ENCODE peak calls at places on chromosomes 7 and 10, in six cellular contexts. One of them, this sample, is unnamed.
A peak's percentile ranks its signal among the peaks of the same experiment; 100 is the strongest.

GRCh38 chr10:124516998-124517397 is 55.4 kb downstream of the LHPP start:
- DNase-seq in Peyer's patch: no peak
- DNase-seq in GM12878: no peak
- DNase-seq in colonic mucosa: no peak
- DNase-seq in CD8-positive, alpha-beta T cell: no peak
- DNase-seq in BJ: no peak
- DNase-seq in this sample: no peak

GRCh38 chr10:31582365-31583052 is 263.5 kb downstream of the ZEB1 start:
- DNase-seq in Peyer's patch: no peak
- DNase-seq in BJ: no peak
- DNase-seq in GM12878: no peak
- DNase-seq in CD8-positive, alpha-beta T cell: no peak
- DNase-seq in colonic mucosa: no peak
- DNase-seq in this sample: peak; percentile 42

GRCh38 chr10:65719790-65720189 is 1206.0 kb upstream of the LRRTM3 start:
- DNase-seq in colonic mucosa: no peak
- DNase-seq in Peyer's patch: no peak
- DNase-seq in GM12878: no peak
- DNase-seq in CD8-positive, alpha-beta T cell: no peak
- DNase-seq in BJ: no peak
- DNase-seq in this sample: no peak

GRCh38 chr7:127486654-127487053 is 94.1 kb upstream of the ZNF800 start:
- DNase-seq in colonic mucosa: no peak
- DNase-seq in GM12878: no peak
- DNase-seq in CD8-positive, alpha-beta T cell: no peak
- DNase-seq in Peyer's patch: no peak
- DNase-seq in BJ: no peak
- DNase-seq in this sample: no peak

GRCh38 chr7:47945261-47946015 is 2.8 kb downstream of the PKD1L1 start:
- DNase-seq in GM12878: no peak
- DNase-seq in Peyer's patch: peak; percentile 77
- DNase-seq in CD8-positive, alpha-beta T cell: peak; percentile 69
- DNase-seq in BJ: no peak
- DNase-seq in colonic mucosa: peak; percentile 90
- DNase-seq in this sample: peak; percentile 81

GRCh38 chr10:110398419-110399162 is 93.9 kb upstream of the SMNDC1 start:
- DNase-seq in Peyer's patch: peak; percentile 83
- DNase-seq in GM12878: no peak
- DNase-seq in BJ: peak; percentile 95
- DNase-seq in CD8-positive, alpha-beta T cell: no peak
- DNase-seq in colonic mucosa: peak; percentile 90
- DNase-seq in this sample: peak; percentile 94

GRCh38 chr10:62851449-62851848 is 35.3 kb upstream of the EGR2 start:
- DNase-seq in Peyer's patch: no peak
- DNase-seq in colonic mucosa: no peak
- DNase-seq in CD8-positive, alpha-beta T cell: no peak
- DNase-seq in BJ: no peak
- DNase-seq in GM12878: no peak
- DNase-seq in this sample: peak; percentile 42

GRCh38 chr7:154473360-154473759 is 421.2 kb downstream of the DPP6 start:
- DNase-seq in BJ: no peak
- DNase-seq in GM12878: no peak
- DNase-seq in colonic mucosa: no peak
- DNase-seq in CD8-positive, alpha-beta T cell: no peak
- DNase-seq in Peyer's patch: no peak
- DNase-seq in this sample: no peak

GRCh38 chr10:18097524-18097923 is 42.7 kb upstream of the CACNB2 start:
- DNase-seq in CD8-positive, alpha-beta T cell: no peak
- DNase-seq in GM12878: no peak
- DNase-seq in Peyer's patch: no peak
- DNase-seq in colonic mucosa: no peak
- DNase-seq in BJ: no peak
- DNase-seq in this sample: peak; percentile 41

GRCh38 chr7:107506683-107507339 is 37.0 kb downstream of the GPR22 start:
- DNase-seq in BJ: no peak
- DNase-seq in colonic mucosa: peak; percentile 91
- DNase-seq in Peyer's patch: peak; percentile 76
- DNase-seq in CD8-positive, alpha-beta T cell: no peak
- DNase-seq in GM12878: no peak
- DNase-seq in this sample: peak; percentile 6

GRCh38 chr7:34043461-34044318 is 138.4 kb downstream of the BMPER start:
- DNase-seq in BJ: no peak
- DNase-seq in Peyer's patch: no peak
- DNase-seq in GM12878: no peak
- DNase-seq in colonic mucosa: no peak
- DNase-seq in CD8-positive, alpha-beta T cell: no peak
- DNase-seq in this sample: peak; percentile 48

GRCh38 chr10:48682265-48682664 is 2.4 kb upstream of the WDFY4 start:
- DNase-seq in BJ: no peak
- DNase-seq in colonic mucosa: no peak
- DNase-seq in CD8-positive, alpha-beta T cell: no peak
- DNase-seq in GM12878: no peak
- DNase-seq in Peyer's patch: no peak
- DNase-seq in this sample: no peak

GRCh38 chr7:16397497-16398210 is 23.7 kb downstream of the CRPPA start:
- DNase-seq in Peyer's patch: no peak
- DNase-seq in CD8-positive, alpha-beta T cell: no peak
- DNase-seq in colonic mucosa: no peak
- DNase-seq in GM12878: no peak
- DNase-seq in BJ: no peak
- DNase-seq in this sample: no peak

GRCh38 chr7:105678811-105679495 is 97.7 kb upstream of the EFCAB10 start:
- DNase-seq in colonic mucosa: peak; percentile 88
- DNase-seq in BJ: no peak
- DNase-seq in Peyer's patch: peak; percentile 73
- DNase-seq in GM12878: no peak
- DNase-seq in CD8-positive, alpha-beta T cell: no peak
- DNase-seq in this sample: peak; percentile 29

GRCh38 chr10:116741391-116742351 is 695 bp downstream of the HSPA12A start:
- DNase-seq in Peyer's patch: no peak
- DNase-seq in BJ: no peak
- DNase-seq in CD8-positive, alpha-beta T cell: no peak
- DNase-seq in colonic mucosa: no peak
- DNase-seq in GM12878: no peak
- DNase-seq in this sample: no peak
- TF ChIP-seq CTCF in Peyer's patch: no peak
- TF ChIP-seq CTCF in BJ: no peak
- TF ChIP-seq CTCF in CD8-positive, alpha-beta T cell: no peak
- TF ChIP-seq CTCF in colonic mucosa: no peak
- TF ChIP-seq CTCF in GM12878: no peak
- TF ChIP-seq CTCF in this sample: no peak

DNA sequence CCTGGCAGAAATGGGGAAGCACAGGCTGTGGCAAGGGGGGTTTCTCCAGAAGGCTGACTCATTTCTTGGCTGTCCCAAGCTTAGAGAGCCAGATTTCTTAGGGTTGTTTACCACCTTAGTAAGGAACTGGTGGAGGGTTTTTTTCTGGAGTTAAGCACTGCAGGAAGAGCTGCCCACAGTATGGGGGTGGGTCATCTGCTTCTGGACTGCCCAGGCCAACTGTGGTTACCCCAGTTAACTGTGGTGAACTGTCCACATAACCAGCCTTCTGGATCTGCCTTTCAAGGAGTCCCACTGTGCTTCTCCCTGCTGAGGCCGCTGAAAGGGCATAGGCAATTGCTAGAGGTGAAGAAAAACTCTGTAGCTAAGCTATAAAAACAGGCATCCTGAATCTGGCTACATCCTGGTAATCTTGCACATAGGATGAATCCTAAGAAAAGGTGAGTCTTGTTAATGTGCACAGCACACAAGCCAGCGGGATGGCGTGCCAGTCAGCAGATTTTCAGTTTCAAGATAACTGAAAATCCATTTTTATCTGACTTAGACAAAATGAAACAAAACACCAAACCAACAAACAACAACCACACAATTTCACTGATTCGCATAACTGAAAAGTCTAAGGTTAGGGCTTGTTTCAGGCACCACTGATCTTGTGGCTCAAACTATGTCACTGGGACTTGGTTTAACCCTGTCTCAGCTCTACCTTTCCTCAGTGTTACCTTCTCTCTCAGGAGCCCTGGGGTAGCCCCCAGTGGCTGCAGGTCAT is 21.6 kb upstream of the TSPAN33 start:
- DNase-seq in BJ: no peak
- DNase-seq in Peyer's patch: no peak
- DNase-seq in CD8-positive, alpha-beta T cell: no peak
- DNase-seq in colonic mucosa: no peak
- DNase-seq in GM12878: peak; percentile 95
- DNase-seq in this sample: peak; percentile 62
- H3K4me3 ChIP-seq in BJ: no peak overlapping the region
- H3K4me3 ChIP-seq in Peyer's patch: no peak overlapping the region
- H3K4me3 ChIP-seq in CD8-positive, alpha-beta T cell: no peak overlapping the region
- H3K4me3 ChIP-seq in colonic mucosa: no peak overlapping the region
- H3K4me3 ChIP-seq in GM12878: peak overlapping the region; percentile 43
- H3K4me3 ChIP-seq in this sample: no peak overlapping the region

GRCh38 chr10:81414038-81414437 is 461.0 kb upstream of the NRG3 start:
- DNase-seq in GM12878: no peak
- DNase-seq in colonic mucosa: no peak
- DNase-seq in CD8-positive, alpha-beta T cell: no peak
- DNase-seq in BJ: no peak
- DNase-seq in Peyer's patch: no peak
- DNase-seq in this sample: no peak
- TF ChIP-seq CTCF in GM12878: no peak
- TF ChIP-seq CTCF in colonic mucosa: no peak
- TF ChIP-seq CTCF in CD8-positive, alpha-beta T cell: no peak
- TF ChIP-seq CTCF in BJ: no peak
- TF ChIP-seq CTCF in Peyer's patch: no peak
- TF ChIP-seq CTCF in this sample: no peak

GRCh38 chr7:81112731-81113130 is 193.9 kb upstream of the SEMA3C start:
- DNase-seq in Peyer's patch: no peak
- DNase-seq in BJ: no peak
- DNase-seq in CD8-positive, alpha-beta T cell: no peak
- DNase-seq in GM12878: no peak
- DNase-seq in colonic mucosa: no peak
- DNase-seq in this sample: no peak
- H3K4me3 ChIP-seq in Peyer's patch: no peak overlapping the region
- H3K4me3 ChIP-seq in BJ: no peak overlapping the region
- H3K4me3 ChIP-seq in CD8-positive, alpha-beta T cell: no peak overlapping the region
- H3K4me3 ChIP-seq in GM12878: no peak overlapping the region
- H3K4me3 ChIP-seq in colonic mucosa: no peak overlapping the region
- H3K4me3 ChIP-seq in this sample: no peak overlapping the region

GRCh38 chr10:94046152-94046551 is 52.4 kb downstream of the PLCE1 start:
- DNase-seq in Peyer's patch: no peak
- DNase-seq in BJ: no peak
- DNase-seq in GM12878: no peak
- DNase-seq in colonic mucosa: no peak
- DNase-seq in CD8-positive, alpha-beta T cell: no peak
- DNase-seq in this sample: no peak

GRCh38 chr10:94043431-94043990 is 49.8 kb downstream of the PLCE1 start:
- DNase-seq in GM12878: no peak
- DNase-seq in BJ: peak; percentile 56
- DNase-seq in colonic mucosa: no peak
- DNase-seq in Peyer's patch: no peak
- DNase-seq in CD8-positive, alpha-beta T cell: no peak
- DNase-seq in this sample: no peak

GRCh38 chr10:94042814-94043175 is 49.1 kb downstream of the PLCE1 start:
- DNase-seq in GM12878: no peak
- DNase-seq in Peyer's patch: no peak
- DNase-seq in colonic mucosa: no peak
- DNase-seq in BJ: no peak
- DNase-seq in CD8-positive, alpha-beta T cell: no peak
- DNase-seq in this sample: no peak

GRCh38 chr10:94038024-94038423 is 44.3 kb downstream of the PLCE1 start:
- DNase-seq in GM12878: no peak
- DNase-seq in BJ: no peak
- DNase-seq in Peyer's patch: no peak
- DNase-seq in colonic mucosa: no peak
- DNase-seq in CD8-positive, alpha-beta T cell: no peak
- DNase-seq in this sample: peak; percentile 38

DNA sequence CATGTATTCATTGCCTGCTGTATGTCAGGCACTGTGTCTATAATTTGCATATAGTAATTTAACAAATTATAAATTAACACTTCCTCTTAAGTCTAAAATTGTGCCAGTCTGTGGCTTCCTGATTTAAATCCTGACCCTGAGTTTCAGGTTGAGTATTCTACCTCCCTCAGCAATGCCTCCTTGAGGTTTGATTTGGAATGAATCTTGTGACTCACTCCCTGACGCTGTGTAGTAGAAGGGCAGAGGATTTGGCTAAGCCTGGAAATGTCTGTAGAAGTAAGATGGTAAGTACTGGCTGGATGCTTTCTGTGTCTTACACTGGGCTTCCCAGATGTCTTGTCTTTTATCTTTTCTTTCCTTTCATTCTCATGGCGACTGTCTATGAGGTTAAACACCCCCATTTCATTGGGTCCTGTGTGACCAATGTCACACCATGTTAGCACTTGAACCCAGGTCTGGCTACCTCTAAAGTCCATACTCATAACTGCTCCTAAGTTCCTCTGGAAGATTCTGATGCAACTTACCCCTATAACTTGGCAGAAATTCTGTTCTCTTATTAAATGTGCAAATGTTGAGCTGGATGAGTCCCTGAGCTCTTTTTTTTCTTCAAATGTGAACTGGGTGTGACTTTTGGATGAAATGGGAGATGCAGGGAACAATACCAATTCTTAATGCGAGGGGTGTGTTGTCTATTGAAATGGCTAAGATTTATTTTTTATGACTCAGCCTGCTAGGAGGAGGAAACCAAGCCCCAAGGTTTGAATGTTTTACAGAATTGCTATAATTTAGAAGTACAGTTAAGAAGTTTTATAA is 48.5 kb downstream of the PLCE1 start:
- DNase-seq in GM12878: peak; percentile 7
- DNase-seq in colonic mucosa: peak; percentile 56
- DNase-seq in Peyer's patch: no peak
- DNase-seq in BJ: peak; percentile 89
- DNase-seq in CD8-positive, alpha-beta T cell: no peak
- DNase-seq in this sample: peak; percentile 71
- TF ChIP-seq CTCF in GM12878: no peak
- TF ChIP-seq CTCF in colonic mucosa: peak; percentile 12
- TF ChIP-seq CTCF in Peyer's patch: peak; percentile 28
- TF ChIP-seq CTCF in BJ: peak; percentile 43
- TF ChIP-seq CTCF in CD8-positive, alpha-beta T cell: no peak
- TF ChIP-seq CTCF in this sample: peak; percentile 32

GRCh38 chr7:1691096-1691495 is 21.0 kb downstream of the ELFN1 start:
- DNase-seq in Peyer's patch: peak; percentile 26
- DNase-seq in BJ: no peak
- DNase-seq in GM12878: no peak
- DNase-seq in colonic mucosa: no peak
- DNase-seq in CD8-positive, alpha-beta T cell: no peak
- DNase-seq in this sample: no peak

GRCh38 chr7:1689356-1689755 is 19.3 kb downstream of the ELFN1 start:
- DNase-seq in colonic mucosa: no peak
- DNase-seq in Peyer's patch: no peak
- DNase-seq in BJ: no peak
- DNase-seq in GM12878: no peak
- DNase-seq in CD8-positive, alpha-beta T cell: no peak
- DNase-seq in this sample: no peak

GRCh38 chr7:1688542-1688941 is 18.5 kb downstream of the ELFN1 start:
- DNase-seq in colonic mucosa: no peak
- DNase-seq in GM12878: no peak
- DNase-seq in Peyer's patch: no peak
- DNase-seq in CD8-positive, alpha-beta T cell: no peak
- DNase-seq in BJ: no peak
- DNase-seq in this sample: no peak

GRCh38 chr7:1691601-1692499 is 21.8 kb downstream of the ELFN1 start:
- DNase-seq in colonic mucosa: no peak
- DNase-seq in Peyer's patch: peak; percentile 32
- DNase-seq in BJ: no peak
- DNase-seq in CD8-positive, alpha-beta T cell: no peak
- DNase-seq in GM12878: no peak
- DNase-seq in this sample: no peak

GRCh38 chr7:1690359-1690958 is 20.4 kb downstream of the ELFN1 start:
- DNase-seq in CD8-positive, alpha-beta T cell: no peak
- DNase-seq in BJ: no peak
- DNase-seq in Peyer's patch: no peak
- DNase-seq in colonic mucosa: no peak
- DNase-seq in GM12878: no peak
- DNase-seq in this sample: no peak
- H3K4me3 ChIP-seq in CD8-positive, alpha-beta T cell: no peak overlapping the region
- H3K4me3 ChIP-seq in BJ: no peak overlapping the region
- H3K4me3 ChIP-seq in Peyer's patch: no peak overlapping the region
- H3K4me3 ChIP-seq in colonic mucosa: no peak overlapping the region
- H3K4me3 ChIP-seq in GM12878: no peak overlapping the region
- H3K4me3 ChIP-seq in this sample: no peak overlapping the region

GRCh38 chr7:74253975-74254857 is at the start of gene RFC2:
- DNase-seq in GM12878: peak; percentile 96
- DNase-seq in colonic mucosa: peak; percentile 98
- DNase-seq in Peyer's patch: peak; percentile 99
- DNase-seq in CD8-positive, alpha-beta T cell: peak; percentile 95
- DNase-seq in BJ: peak; percentile 75
- DNase-seq in this sample: peak; percentile 96
- TF ChIP-seq CTCF in GM12878: no peak
- TF ChIP-seq CTCF in colonic mucosa: no peak
- TF ChIP-seq CTCF in Peyer's patch: peak; percentile 75
- TF ChIP-seq CTCF in CD8-positive, alpha-beta T cell: no peak
- TF ChIP-seq CTCF in BJ: peak; percentile 26
- TF ChIP-seq CTCF in this sample: peak; percentile 21

This sample was measured in choroid plexus epithelial cell.